ENCODE peak calls at places on chromosomes 6 and 20, in five cellular contexts. M is GM12878, K is HepG2, H is H1, E is NT2/D1. R is an unnamed sample.

GRCh38 chr6:109867970-109868358 is 110.1 kb upstream of the GPR6 start:
- DNase-seq in H (no peak), E (no peak), K (no peak), M (no peak), R (no peak)

GRCh38 chr20:5056801-5057599 is 55.7 kb upstream of the SLC23A2 start:
- DNase-seq in E (no peak), M (peak), K (peak), H (no peak), R (peak)

GRCh38 chr6:48423640-48424365 is 312.8 kb upstream of the PTCHD4 start:
- DNase-seq in K (no peak), E (no peak), H (no peak), M (no peak), R (no peak)

GRCh38 chr20:38875170-38875993 is 50.8 kb upstream of the FAM83D start:
- DNase-seq in H (no peak), E (no peak), M (peak), K (no peak), R (no peak)

GRCh38 chr6:10382322-10382721 is 32.6 kb downstream of the TFAP2A start:
- DNase-seq in H (no peak), E (no peak), K (no peak), M (no peak), R (no peak)

GRCh38 chr20:46229478-46229877 is 78.8 kb downstream of the CDH22 start:
- DNase-seq in K (no peak), H (no peak), M (no peak), E (no peak), R (no peak)

GRCh38 chr6:156699017-156699421 is 78.2 kb upstream of the ARID1B start:
- DNase-seq in M (peak), K (no peak), H (no peak), E (no peak), R (no peak)

GRCh38 chr6:84763397-84764331 is 734 bp downstream of the TBX18 start:
- DNase-seq in E (no peak), M (no peak), K (no peak), H (no peak), R (peak)

GRCh38 chr6:135319819-135320218 is 138.7 kb downstream of the MYB start:
- DNase-seq in M (no peak), K (no peak), E (no peak), H (no peak), R (no peak)

GRCh38 chr6:150076196-150076893 is 7.4 kb upstream of the ULBP3 start:
- DNase-seq in H (no peak), K (no peak), E (no peak), M (no peak), R (peak)

GRCh38 chr6:6007311-6008113 is 787 bp upstream of the NRN1 start:
- DNase-seq in H (no peak), K (no peak), E (no peak), M (no peak), R (peak)

DNA sequence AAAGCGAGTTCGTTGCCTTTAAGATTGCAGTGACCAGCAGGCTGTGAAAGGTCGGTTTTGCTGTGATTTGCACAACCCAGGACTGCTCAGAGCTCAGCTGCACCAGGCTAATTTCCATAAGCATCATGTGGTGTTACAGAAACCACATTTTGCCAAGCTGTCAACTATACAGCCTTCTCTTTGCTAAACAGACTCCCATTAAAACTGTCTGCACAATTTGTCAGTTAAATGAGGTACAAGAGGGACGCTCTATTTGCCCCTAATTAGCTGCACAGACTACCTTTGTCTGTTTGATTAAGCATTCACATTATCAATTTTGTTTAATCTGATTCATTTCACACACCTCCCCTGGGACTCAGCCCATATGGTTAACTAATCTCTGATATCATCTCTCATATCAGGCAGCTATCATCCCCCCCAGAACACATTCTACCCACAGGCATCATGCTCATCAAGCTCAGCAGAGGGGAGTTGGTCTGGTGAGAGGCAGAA is 62.1 kb downstream of the OLIG3 start:
- DNase-seq in E (no peak), K (no peak), H (no peak), M (peak), R (no peak)
- TF ChIP-seq SUZ12 in E (no peak), K (no peak), H (no peak), M (no peak), R (no peak)

GRCh38 chr6:141664744-141665143 is 468.0 kb upstream of the GJE1 start:
- DNase-seq in K (no peak), E (no peak), H (no peak), M (no peak), R (no peak)

GRCh38 chr6:141669141-141669540 is 463.6 kb upstream of the GJE1 start:
- DNase-seq in H (no peak), E (no peak), M (no peak), K (no peak), R (no peak)

GRCh38 chr6:141666187-141666586 is 466.5 kb upstream of the GJE1 start:
- DNase-seq in K (no peak), H (no peak), M (no peak), E (no peak), R (no peak)

GRCh38 chr6:141667580-141668309 is 465.0 kb upstream of the GJE1 start:
- DNase-seq in K (no peak), H (no peak), E (no peak), M (no peak), R (no peak)
- TF ChIP-seq SUZ12 in K (no peak), H (no peak), E (no peak), M (no peak), R (no peak)

GRCh38 chr6:78875505-78875904 is 8.2 kb downstream of the IRAK1BP1 start:
- DNase-seq in M (no peak), H (no peak), K (no peak), E (no peak), R (no peak)
- TF ChIP-seq SUZ12 in M (no peak), H (no peak), K (no peak), E (no peak), R (no peak)

GRCh38 chr6:37376078-37376743 is 22.4 kb downstream of the RNF8 start:
- DNase-seq in E (no peak), M (no peak), H (no peak), K (no peak), R (no peak)

GRCh38 chr6:37382954-37383353 is 29.2 kb downstream of the RNF8 start:
- DNase-seq in M (no peak), E (no peak), H (no peak), K (no peak), R (no peak)

DNA sequence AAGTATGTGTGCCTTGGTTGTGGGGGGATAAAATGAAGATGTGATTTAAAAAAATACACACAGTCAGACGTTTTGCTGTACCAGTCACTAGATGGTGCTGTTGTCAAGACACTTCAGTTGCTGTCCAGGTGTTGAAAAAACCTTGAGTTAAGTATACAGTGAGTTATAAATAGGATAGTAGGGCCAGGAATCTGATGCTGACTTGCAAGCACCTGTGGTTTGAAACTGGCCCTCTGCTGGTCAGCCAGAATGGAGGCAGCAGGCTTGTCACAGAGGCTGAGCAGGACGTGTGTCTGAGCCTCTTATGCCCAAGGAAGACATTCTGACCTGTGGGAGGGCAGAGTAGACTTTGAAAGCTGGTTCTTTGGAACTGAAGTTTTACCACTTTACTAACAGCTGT is 27.8 kb downstream of the RNF8 start:
- DNase-seq in M (peak), K (peak), E (peak), H (peak), R (peak)
- TF ChIP-seq SUZ12 in M (no peak), K (no peak), E (no peak), H (no peak), R (no peak)